ENCODE peak calls at places on chromosomes 3 and 15, in five cellular contexts. Z is RCC 7860, G is right cardiac atrium, C is RWPE1, A is cardiac fibroblast. F is an unnamed sample.

GRCh38 chr3:71416868-71417267 is 166.7 kb downstream of the FOXP1 start:
- DNase-seq in G (no peak), C (no peak), A (no peak), Z (no peak), F (no peak)

GRCh38 chr3:31589228-31589627 is 56.5 kb downstream of the STT3B start:
- DNase-seq in A (no peak), C (no peak), G (no peak), Z (no peak), F (no peak)

GRCh38 chr3:8967553-8967952 is 4.3 kb upstream of the RAD18 start:
- DNase-seq in A (no peak), C (no peak), Z (no peak), G (no peak), F (no peak)

GRCh38 chr15:34240537-34240936 is 15.7 kb downstream of the EMC4 start:
- DNase-seq in A (no peak), G (no peak), C (no peak), Z (no peak), F (no peak)

GRCh38 chr15:57697588-57697987 is 8.9 kb upstream of the POLR2M start:
- DNase-seq in Z (no peak), A (peak), G (no peak), C (no peak), F (no peak)

GRCh38 chr3:50248387-50248786 is 12.4 kb downstream of the GNAI2 start:
- DNase-seq in Z (peak), A (no peak), G (peak), C (no peak), F (no peak)

GRCh38 chr15:49169880-49170597 is at the start of gene GALK2:
- DNase-seq in G (peak), C (peak), A (peak), Z (peak), F (peak)

GRCh38 chr3:149221783-149222517 is at the start of gene CP:
- DNase-seq in C (no peak), Z (peak), G (no peak), A (peak), F (no peak)

GRCh38 chr3:59540241-59540640 is 490.4 kb upstream of the CFAP20DC start:
- DNase-seq in A (no peak), C (no peak), G (no peak), Z (no peak), F (no peak)